ENCODE peak calls at places on chromosome 2, in four cellular contexts. R is K562, A is GM23338, L is IMR-90. E is an unnamed sample.

GRCh38 chr2:238380336-238380735 is 46.4 kb upstream of the ASB1 start:
- DNase-seq in R (no peak), A (no peak), L (no peak), E (no peak)

GRCh38 chr2:186884585-186884984 is 35.6 kb upstream of the ZSWIM2 start:
- DNase-seq in R (peak), A (no peak), L (no peak), E (no peak)

GRCh38 chr2:232894746-232895145 is 24.7 kb downstream of the SNORC start:
- DNase-seq in R (no peak), A (no peak), L (no peak), E (no peak)

GRCh38 chr2:30385327-30385726 is 61.7 kb upstream of the LCLAT1 start:
- DNase-seq in R (peak), A (peak), L (peak), E (peak)

GRCh38 chr2:1972428-1972827 is 228.1 kb upstream of the PXDN start:
- DNase-seq in R (no peak), A (no peak), L (no peak), E (no peak)

GRCh38 chr2:160068906-160069305 is 6.5 kb upstream of the PLA2R1 start:
- DNase-seq in R (no peak), A (peak), L (no peak), E (no peak)

GRCh38 chr2:23637011-23637778 is 252.2 kb downstream of the KLHL29 start:
- DNase-seq in R (no peak), A (no peak), L (peak), E (peak)

GRCh38 chr2:97992836-97993825 is 2.6 kb downstream of the TMEM131 start:
- DNase-seq in R (no peak), A (no peak), L (peak), E (no peak)

GRCh38 chr2:112276954-112277353 is 1.6 kb downstream of the ZC3H6 start:
- DNase-seq in R (no peak), A (no peak), L (no peak), E (no peak)

GRCh38 chr2:120013569-120014223 is 819 bp downstream of the EPB41L5 start:
- DNase-seq in R (peak), A (peak), L (no peak), E (no peak)

GRCh38 chr2:128324008-128324896 is 5.6 kb upstream of the HS6ST1 start:
- DNase-seq in R (no peak), A (no peak), L (no peak), E (peak)

GRCh38 chr2:241895732-241896641 is 26.5 kb downstream of the RTP5 start:
- DNase-seq in R (no peak), A (no peak), L (peak), E (peak)

GRCh38 chr2:200226652-200227426 is 79.7 kb upstream of the SPATS2L start:
- DNase-seq in R (no peak), A (no peak), L (no peak), E (no peak)

GRCh38 chr2:169107645-169108044 is 38.3 kb downstream of the DHRS9 start:
- DNase-seq in R (no peak), A (no peak), L (no peak), E (no peak)

GRCh38 chr2:36441816-36442215 is 86.2 kb downstream of the CRIM1 start:
- DNase-seq in R (no peak), A (no peak), L (peak), E (peak)

GRCh38 chr2:221490506-221491060 is 81.5 kb downstream of the EPHA4 start:
- DNase-seq in R (no peak), A (no peak), L (no peak), E (no peak)

GRCh38 chr2:131125195-131125757 is 20.1 kb downstream of the PLEKHB2 start:
- DNase-seq in R (no peak), A (no peak), L (no peak), E (no peak)

GRCh38 chr2:58535182-58535581 is 294.1 kb upstream of the FANCL start:
- DNase-seq in R (peak), A (peak), L (no peak), E (no peak)

GRCh38 chr2:43131051-43131889 is 95.1 kb downstream of the ZFP36L2 start:
- DNase-seq in R (peak), A (peak), L (peak), E (peak)

GRCh38 chr2:230327418-230328154 is 593 bp downstream of the SP140L start:
- DNase-seq in R (peak), A (no peak), L (no peak), E (no peak)

GRCh38 chr2:196696423-196697073 is 57.0 kb downstream of the CCDC150 start:
- DNase-seq in R (peak), A (peak), L (peak), E (peak)

DNA sequence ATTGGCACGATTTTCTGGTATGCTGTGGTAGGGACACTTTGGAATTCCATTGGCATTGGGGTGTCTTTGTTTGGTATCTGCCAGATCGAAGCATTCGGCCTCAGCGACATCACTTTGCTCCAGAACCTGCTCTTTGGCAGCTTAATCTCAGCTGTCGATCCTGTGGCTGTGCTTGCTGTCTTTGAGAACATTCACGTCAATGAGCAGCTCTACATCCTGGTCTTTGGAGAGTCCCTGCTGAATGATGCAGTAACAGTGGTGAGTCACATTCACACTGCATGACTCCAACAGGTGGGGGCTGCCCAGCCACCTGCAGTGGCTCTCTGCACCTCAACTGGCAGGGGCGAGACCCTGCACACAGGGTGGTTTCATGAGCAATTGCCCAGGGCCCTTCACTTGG is 38.4 kb downstream of the SLC9A2 start:
- DNase-seq in R (no peak), A (no peak), L (no peak), E (no peak)
- H2AFZ ChIP-seq in R (no peak), A (no peak), L (no peak), E (no peak)

GRCh38 chr2:170140561-170140960 is 37.4 kb upstream of the MYO3B start:
- DNase-seq in R (no peak), A (no peak), L (peak), E (no peak)
- H3K27ac ChIP-seq in R (no peak), A (no peak), L (no peak), E (no peak)

GRCh38 chr2:149330127-149331022 is at the start of gene LYPD6:
- DNase-seq in R (no peak), A (peak), L (peak), E (peak)

GRCh38 chr2:149329470-149330126 is 789 bp upstream of the LYPD6 start:
- DNase-seq in R (no peak), A (peak), L (peak), E (peak)

GRCh38 chr2:149332364-149332763 is 2.0 kb downstream of the LYPD6 start:
- DNase-seq in R (no peak), A (no peak), L (no peak), E (no peak)

GRCh38 chr2:149331023-149331400 is 625 bp downstream of the LYPD6 start:
- DNase-seq in R (no peak), A (peak), L (no peak), E (peak)

DNA sequence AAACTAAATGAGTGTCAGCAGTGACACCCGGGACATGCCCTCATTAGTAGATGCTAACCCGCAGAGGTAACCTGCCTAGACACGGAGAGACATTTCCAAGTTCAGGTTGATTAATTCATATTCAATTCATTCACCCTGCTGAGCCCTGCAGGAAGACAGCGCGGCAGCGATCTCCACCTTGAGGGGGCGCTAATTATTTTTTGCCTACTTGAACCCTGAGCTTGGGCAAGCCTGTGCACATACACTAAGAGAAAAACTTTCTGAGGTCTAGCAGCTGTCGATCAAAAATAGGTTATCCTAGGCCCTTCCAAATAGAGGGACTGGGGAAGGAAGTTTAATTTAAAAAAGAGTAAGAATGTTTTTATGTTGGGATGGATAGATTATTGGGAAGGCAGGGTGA is 1.3 kb upstream of the LYPD6 start:
- DNase-seq in R (no peak), A (peak), L (no peak), E (peak)
- H3K4me2 ChIP-seq in R (no peak), A (peak), L (no peak), E (peak)

GRCh38 chr2:178195390-178196166 is 1.3 kb downstream of the OSBPL6 start:
- DNase-seq in R (no peak), A (no peak), L (no peak), E (peak)
- H2AFZ ChIP-seq in R (peak), A (peak), L (peak), E (peak)